ENCODE peak calls at places on chromosomes 6 and 20, in six cellular contexts. D, P, L, E, R and F are unnamed samples.

GRCh38 chr20:43243672-43244269 is 54.1 kb upstream of the PTPRT start:
- DNase-seq in D (no peak), P (no peak), L (no peak), E (no peak), R (no peak), F (no peak)

GRCh38 chr20:34771680-34772081 is 53.8 kb downstream of the NCOA6 start:
- DNase-seq in D (no peak), P (no peak), L (no peak), E (no peak), R (no peak), F (no peak)

GRCh38 chr20:5674176-5674660 is 76.0 kb upstream of the SHLD1 start:
- DNase-seq in D (no peak), P (no peak), L (no peak), E (no peak), R (no peak), F (no peak)

GRCh38 chr6:38027685-38028373 is 208.3 kb downstream of the ZFAND3 start:
- DNase-seq in D (no peak), P (no peak), L (no peak), E (no peak), R (no peak), F (no peak)

GRCh38 chr6:72132425-72132824 is 246.1 kb downstream of the RIMS1 start:
- DNase-seq in D (no peak), P (no peak), L (no peak), E (no peak), R (no peak), F (no peak)

GRCh38 chr6:3085074-3085473 is 16.8 kb downstream of the RIPK1 start:
- DNase-seq in D (no peak), P (no peak), L (no peak), E (no peak), R (no peak), F (no peak)

GRCh38 chr6:109075934-109076333 is 18.7 kb downstream of the SESN1 start:
- DNase-seq in D (no peak), P (peak; percentile 67), L (no peak), E (no peak), R (no peak), F (no peak)

GRCh38 chr6:15462717-15463525 is 199.9 kb downstream of the DTNBP1 start:
- DNase-seq in D (no peak), P (peak; percentile 58), L (no peak), E (no peak), R (no peak), F (no peak)

GRCh38 chr6:33091957-33092356 is 16.2 kb downstream of the HLA-DPB1 start:
- DNase-seq in D (no peak), P (no peak), L (peak; percentile 46), E (peak; percentile 70), R (no peak), F (no peak)

GRCh38 chr20:33733654-33734576 is 2.1 kb downstream of the ZNF341 start:
- DNase-seq in D (peak; percentile 52), P (peak; percentile 61), L (no peak), E (no peak), R (no peak), F (no peak)

GRCh38 chr20:44745560-44746366 is at the start of gene KCNK15:
- DNase-seq in D (no peak), P (no peak), L (peak; percentile 15), E (no peak), R (peak; percentile 54), F (peak; percentile 66)

GRCh38 chr6:14703586-14703985 is 542.3 kb upstream of the JARID2 start:
- DNase-seq in D (peak; percentile 81), P (no peak), L (no peak), E (no peak), R (no peak), F (no peak)

GRCh38 chr6:26126394-26127221 is 39.4 kb downstream of the HFE start:
- DNase-seq in D (no peak), P (no peak), L (no peak), E (no peak), R (no peak), F (no peak)

GRCh38 chr6:111843347-111844147 is 29.7 kb downstream of the FYN start:
- DNase-seq in D (peak; percentile 66), P (no peak), L (peak; percentile 49), E (no peak), R (no peak), F (no peak)

DNA sequence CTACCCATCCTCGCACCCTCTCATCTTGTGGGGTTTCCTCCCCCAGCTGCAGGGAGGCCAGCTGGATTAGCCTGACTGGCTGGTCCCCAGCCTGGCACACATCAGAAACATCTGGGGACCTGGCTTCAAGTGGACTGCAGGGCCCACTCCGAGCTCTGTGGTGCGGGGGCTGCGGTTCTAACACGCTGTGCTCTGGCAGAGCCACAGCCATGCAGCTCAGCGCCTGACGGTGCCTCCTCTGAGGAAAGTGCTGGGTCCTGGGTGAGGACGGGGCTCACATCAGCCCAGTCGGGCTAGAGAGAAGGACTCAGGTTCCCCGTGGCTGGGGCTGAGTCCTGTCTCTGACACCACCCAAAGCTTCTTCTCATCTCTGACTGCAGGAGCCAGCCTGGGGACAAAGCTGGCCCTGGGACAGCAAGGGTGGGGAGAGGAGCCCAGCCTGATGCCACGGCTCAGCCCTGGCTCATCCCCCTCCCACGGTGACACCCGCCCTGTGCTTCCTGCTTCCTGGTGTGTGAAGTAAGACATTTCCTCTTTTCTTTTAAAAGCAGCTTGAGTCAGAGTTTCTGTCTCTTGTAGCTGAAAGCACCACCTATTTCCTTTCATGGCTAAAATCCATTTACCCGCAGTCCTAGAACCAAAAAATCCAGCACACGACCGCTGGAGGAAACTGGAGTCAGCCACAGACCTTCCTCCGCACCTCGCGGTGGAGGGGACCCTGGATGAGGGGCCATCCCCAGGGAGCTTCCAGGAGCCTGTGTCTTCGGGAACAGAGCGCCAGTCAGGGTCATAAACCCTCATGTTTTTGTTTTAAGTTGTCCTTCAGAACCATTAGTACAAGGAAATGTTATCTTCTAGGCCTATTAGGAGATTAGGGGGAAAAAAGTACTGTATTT is 127.3 kb upstream of the AFDN start:
- DNase-seq in D (peak; percentile 16), P (no peak), L (peak; percentile 21), E (peak; percentile 73), R (peak; percentile 73), F (peak; percentile 82)
- H3K4me3 ChIP-seq in D (no peak overlapping the region), P (no peak overlapping the region), L (peak overlapping the region; percentile 23), E (no peak overlapping the region), R (no peak overlapping the region), F (peak overlapping the region; percentile 15)

DNA sequence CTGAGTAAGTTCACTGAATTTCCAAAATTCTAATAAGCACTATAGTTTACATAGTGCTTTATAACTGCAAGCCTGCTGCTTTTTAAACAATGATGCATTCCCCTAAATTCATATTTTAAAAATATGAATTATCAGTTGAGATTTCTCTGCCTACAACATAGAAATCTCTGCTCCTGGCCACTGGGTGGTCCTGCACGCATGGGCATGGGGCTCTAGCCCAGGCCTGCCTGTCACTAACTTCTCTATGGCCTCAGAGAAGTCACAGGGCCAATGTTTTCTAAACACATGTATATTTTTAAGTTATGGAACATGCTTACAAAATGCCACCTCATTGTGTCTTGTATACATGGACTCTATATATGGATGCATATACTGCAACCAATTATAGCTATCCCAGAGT is 211.0 kb downstream of the FOXC1 start:
- DNase-seq in D (no peak), P (no peak), L (no peak), E (no peak), R (no peak), F (no peak)
- H3K4me3 ChIP-seq in D (no peak overlapping the region), P (no peak overlapping the region), L (no peak overlapping the region), E (no peak overlapping the region), R (no peak overlapping the region), F (no peak overlapping the region)

DNA sequence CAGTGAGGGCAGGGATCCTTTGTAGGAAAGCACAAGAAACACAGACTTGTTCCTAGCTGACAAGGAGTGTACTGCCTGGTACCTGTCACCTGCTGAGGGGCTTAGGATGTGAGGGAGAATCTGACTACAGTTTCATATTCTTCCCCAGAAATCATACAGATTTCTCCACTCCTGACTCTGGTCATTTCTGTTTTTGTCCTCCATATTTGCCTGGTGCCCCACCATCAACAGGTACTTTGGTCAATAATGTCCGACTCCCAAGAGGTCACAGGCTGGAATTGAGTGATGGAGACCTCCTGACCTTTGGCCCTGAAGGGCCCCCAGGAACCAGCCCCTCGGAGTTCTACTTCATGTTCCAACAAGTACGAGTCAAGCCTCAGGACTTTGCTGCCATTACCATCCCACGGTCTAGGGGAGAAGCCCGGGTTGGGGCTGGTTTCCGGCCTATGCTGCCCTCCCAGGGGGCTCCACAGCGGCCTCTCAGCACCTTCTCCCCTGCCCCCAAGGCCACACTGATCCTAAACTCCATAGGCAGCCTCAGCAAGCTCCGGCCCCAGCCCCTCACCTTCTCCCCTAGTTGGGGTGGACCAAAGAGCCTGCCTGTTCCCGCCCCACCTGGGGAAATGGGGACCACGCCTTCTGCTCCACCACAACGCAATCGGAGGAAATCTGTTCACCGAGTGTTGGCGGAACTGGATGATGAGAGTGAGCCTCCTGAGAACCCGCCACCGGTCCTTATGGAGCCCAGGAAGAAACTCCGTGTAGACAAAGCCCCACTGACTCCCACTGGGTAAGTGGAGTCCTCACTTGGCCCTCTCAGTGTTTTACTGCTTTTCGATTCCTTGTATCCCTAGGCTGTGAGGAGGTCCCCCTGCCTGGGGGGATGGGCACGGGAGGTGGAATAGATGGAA is 3.1 kb downstream of the TCF19 start:
- DNase-seq in D (no peak), P (no peak), L (no peak), E (no peak), R (no peak), F (no peak)
- H3K4me3 ChIP-seq in D (no peak overlapping the region), P (no peak overlapping the region), L (no peak overlapping the region), E (no peak overlapping the region), R (no peak overlapping the region), F (no peak overlapping the region)

GRCh38 chr6:31179896-31180295 is 9.4 kb upstream of the POU5F1 start:
- DNase-seq in D (no peak), P (no peak), L (no peak), E (no peak), R (no peak), F (no peak)
- H3K4me3 ChIP-seq in D (peak overlapping the region; percentile 44), P (peak overlapping the region; percentile 49), L (peak overlapping the region; percentile 73), E (no peak overlapping the region), R (no peak overlapping the region), F (peak overlapping the region; percentile 52)